ENCODE peak calls at places on chromosomes 16 and 17, in six cellular contexts. V is A549, S is K562, Q is IMR-90, Z is GM12878, J is HepG2. B is an unnamed sample.

GRCh38 chr17:71276071-71276470 is 844.7 kb upstream of the SOX9 start:
- DNase-seq in J (no peak), V (no peak), S (no peak), Q (no peak), Z (no peak), B (no peak)

GRCh38 chr17:54435966-54436365 is 464.7 kb upstream of the TOM1L1 start:
- DNase-seq in V (no peak), Z (no peak), S (no peak), Q (no peak), J (no peak), B (no peak)

GRCh38 chr17:76793775-76794174 is 55.9 kb downstream of the MFSD11 start:
- DNase-seq in V (peak), S (peak), Q (peak), J (peak), Z (no peak), B (peak)

GRCh38 chr16:21590287-21590686 is 9.1 kb upstream of the METTL9 start:
- DNase-seq in S (no peak), Q (no peak), J (no peak), V (no peak), Z (no peak), B (no peak)

GRCh38 chr17:75205793-75206163 is 299 bp downstream of the NUP85 start:
- DNase-seq in Q (no peak), J (no peak), S (no peak), Z (no peak), V (no peak), B (no peak)

GRCh38 chr17:10022416-10022815 is 117.3 kb upstream of the RCVRN start:
- DNase-seq in S (no peak), Q (no peak), V (no peak), J (no peak), Z (no peak), B (no peak)

GRCh38 chr16:85457366-85457765 is 155.8 kb upstream of the GSE1 start:
- DNase-seq in V (no peak), Q (no peak), Z (no peak), S (no peak), J (no peak), B (no peak)

GRCh38 chr16:58829096-58829495 is 95.0 kb upstream of the GOT2 start:
- DNase-seq in Z (no peak), Q (no peak), S (no peak), J (no peak), V (no peak), B (no peak)

GRCh38 chr16:54651440-54651839 is 279.2 kb upstream of the IRX5 start:
- DNase-seq in Z (no peak), S (no peak), J (no peak), Q (no peak), V (no peak), B (no peak)

GRCh38 chr17:82342361-82343079 is 9.0 kb upstream of the SECTM1 start:
- DNase-seq in S (no peak), J (no peak), V (no peak), Q (no peak), Z (no peak), B (no peak)

GRCh38 chr17:57016764-57017116 is 38.8 kb downstream of the SCPEP1 start:
- DNase-seq in Q (peak), Z (no peak), J (no peak), S (no peak), V (no peak), B (no peak)

DNA sequence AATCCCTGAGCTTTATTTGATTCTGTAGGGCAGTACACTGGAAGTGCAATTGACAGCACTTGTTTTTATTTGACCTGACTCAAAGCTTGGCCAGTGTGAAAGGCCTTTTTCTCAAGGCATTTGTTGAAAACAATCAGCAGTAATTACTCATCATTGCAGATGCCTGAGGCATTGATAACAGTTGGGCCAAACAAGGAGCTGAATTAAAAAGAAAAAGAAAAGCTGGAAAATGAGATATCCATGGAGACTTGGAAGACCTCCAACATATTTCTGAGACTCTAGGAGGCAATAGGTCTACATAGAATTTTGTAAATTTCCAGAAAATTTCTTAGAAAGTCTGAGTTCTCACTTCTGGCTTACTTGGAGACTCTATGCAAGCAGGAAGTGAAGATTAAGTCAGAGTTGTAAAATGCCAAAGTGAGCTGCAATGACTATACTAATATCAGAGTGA is 200.8 kb upstream of the KCNJ16 start:
- DNase-seq in Z (no peak), S (no peak), J (no peak), V (no peak), Q (peak), B (no peak)
- TF ChIP-seq BHLHE40 in Z (no peak), S (no peak), J (no peak), V (no peak), Q (no peak), B (no peak)

DNA sequence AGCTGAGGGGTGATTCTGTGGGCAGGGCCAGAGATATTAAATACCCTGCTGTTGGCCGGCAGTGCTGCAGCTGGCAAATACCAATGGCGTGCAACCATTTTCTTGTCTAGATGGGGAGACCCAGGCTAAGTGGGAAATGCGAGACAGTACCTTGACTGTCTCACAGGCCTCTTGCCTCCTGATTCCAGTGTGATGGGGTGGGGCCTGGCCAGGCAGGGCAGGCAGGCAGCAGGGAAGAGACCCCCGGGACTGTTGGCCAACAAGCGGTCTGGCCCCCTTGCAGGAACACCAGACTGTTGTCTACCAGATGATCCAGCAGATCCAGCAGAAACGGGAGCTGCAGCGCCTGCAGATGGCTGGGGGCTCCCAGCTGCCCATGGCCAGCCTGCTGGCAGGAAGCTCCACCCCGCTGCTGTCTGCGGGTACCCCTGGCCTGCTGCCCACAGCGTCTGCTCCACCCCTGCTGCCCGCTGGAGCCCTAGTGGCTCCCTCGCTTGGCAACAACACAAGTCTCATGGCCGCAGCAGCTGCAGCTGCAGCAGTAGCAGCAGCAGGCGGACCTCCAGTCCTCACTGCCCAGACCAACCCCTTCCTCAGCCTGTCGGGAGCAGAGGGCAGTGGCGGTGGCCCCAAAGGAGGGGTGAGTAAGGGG is 5.7 kb upstream of the CISD3 start:
- DNase-seq in Z (no peak), V (no peak), S (no peak), Q (no peak), J (no peak), B (no peak)
- TF ChIP-seq BHLHE40 in Z (no peak), V (no peak), S (no peak), Q (no peak), J (no peak), B (no peak)

GRCh38 chr16:1159973-1160772 is 7.3 kb downstream of the CACNA1H start:
- DNase-seq in V (no peak), Z (no peak), J (peak), Q (no peak), S (peak), B (no peak)
- TF ChIP-seq BHLHE40 in V (no peak), Z (no peak), J (no peak), Q (no peak), S (no peak), B (no peak)

GRCh38 chr17:64661981-64662773 is at the start of gene SMURF2:
- DNase-seq in J (peak), V (peak), S (peak), Z (no peak), Q (peak), B (peak)
- TF ChIP-seq BHLHE40 in J (no peak), V (no peak), S (no peak), Z (no peak), Q (no peak), B (no peak)

DNA sequence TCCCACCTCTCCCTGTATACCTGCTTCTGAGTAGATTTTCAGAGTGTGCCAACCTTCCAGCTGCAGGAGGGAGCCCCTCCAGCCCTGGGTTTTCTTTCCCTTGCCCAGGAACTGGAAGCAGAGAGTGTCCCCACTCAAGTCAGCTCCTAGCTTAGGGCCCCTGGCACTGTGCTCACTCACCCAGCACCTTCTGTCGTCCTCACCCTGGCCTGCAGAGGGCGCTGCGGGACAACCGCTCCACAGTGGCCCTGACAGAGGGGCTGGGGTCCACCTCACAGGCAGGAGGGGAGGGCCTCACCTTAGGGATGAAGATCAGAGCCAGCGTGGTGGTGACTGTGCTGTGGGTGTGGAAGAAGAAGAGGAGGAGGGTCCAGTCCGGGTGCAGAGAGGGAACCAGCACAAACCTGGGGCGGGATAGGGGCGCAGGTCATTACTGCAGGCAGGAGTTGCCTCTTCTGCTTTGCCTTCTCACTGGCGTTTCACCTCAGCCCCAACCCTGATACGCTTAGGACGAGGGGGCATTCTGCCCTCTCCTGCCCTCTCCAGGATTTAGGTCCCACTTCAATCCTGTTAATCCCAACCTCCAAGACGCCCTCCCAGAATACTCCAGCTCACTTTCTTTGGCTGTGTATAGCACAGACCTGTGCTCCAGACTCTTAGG is 10.0 kb downstream of the GPR179 start:
- DNase-seq in J (peak), S (peak), Q (no peak), Z (no peak), V (peak), B (peak)
- TF ChIP-seq BHLHE40 in J (no peak), S (no peak), Q (no peak), Z (no peak), V (no peak), B (no peak)

GRCh38 chr16:84218176-84218776 is 21.5 kb downstream of the KCNG4 start:
- DNase-seq in Z (no peak), V (no peak), J (no peak), S (no peak), Q (no peak), B (no peak)

GRCh38 chr16:84218961-84219360 is 20.9 kb downstream of the KCNG4 start:
- DNase-seq in Z (no peak), S (no peak), V (no peak), Q (no peak), J (no peak), B (no peak)

GRCh38 chr16:84224554-84224953 is 15.3 kb downstream of the KCNG4 start:
- DNase-seq in S (no peak), Z (no peak), V (no peak), J (no peak), Q (no peak), B (no peak)

GRCh38 chr16:84223456-84223855 is 16.4 kb downstream of the KCNG4 start:
- DNase-seq in V (no peak), Q (peak), S (no peak), Z (no peak), J (no peak), B (no peak)

DNA sequence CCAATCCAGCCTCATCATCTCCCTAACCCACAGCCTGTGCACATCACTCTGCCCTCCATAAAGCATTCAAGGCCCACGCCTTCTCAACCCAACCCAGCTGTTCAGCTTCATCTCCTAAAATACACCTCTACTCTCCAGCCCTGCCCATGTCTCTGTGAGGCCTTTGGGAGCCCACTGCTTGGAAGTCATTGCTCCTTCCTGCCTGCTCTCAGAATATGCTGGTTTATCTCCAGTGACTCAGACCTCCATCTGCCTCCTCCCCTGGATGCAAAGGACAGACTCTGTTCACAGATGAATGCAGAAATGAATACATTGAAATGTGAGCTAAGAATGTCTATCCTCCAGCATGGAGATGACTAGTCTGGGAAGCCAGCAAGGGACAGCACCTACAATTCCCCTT is 19.0 kb downstream of the KCNG4 start:
- DNase-seq in V (no peak), S (no peak), Z (no peak), J (no peak), Q (peak), B (no peak)
- TF ChIP-seq BHLHE40 in V (no peak), S (no peak), Z (no peak), J (no peak), Q (no peak), B (no peak)

B was measured in HEK293T.